ENCODE peak calls at places on chromosome 22, in six cellular contexts. C is NT2/D1, Y is GM12878, I is sigmoid colon, J is lung, R is GM23338. T is an unnamed sample.

GRCh38 chr22:44037519-44038370 is 13.6 kb downstream of the PARVB start:
- DNase-seq in C (no peak), Y (no peak), I (peak; percentile 85), J (no peak), R (no peak), T (no peak)

GRCh38 chr22:37457093-37457893 is 28.9 kb downstream of the MFNG start:
- DNase-seq in C (peak; percentile 47), Y (peak; percentile 24), I (no peak), J (peak; percentile 85), R (peak; percentile 89), T (peak; percentile 91)

GRCh38 chr22:24601217-24602104 is 1.5 kb upstream of the GGT1 start:
- DNase-seq in C (no peak), Y (no peak), I (no peak), J (peak; percentile 81), R (no peak), T (peak; percentile 23)

GRCh38 chr22:20219667-20220628 is 48.2 kb downstream of the RTN4R start:
- DNase-seq in C (no peak), Y (no peak), I (no peak), J (no peak), R (peak; percentile 38), T (no peak)

GRCh38 chr22:40345271-40345670 is 1.0 kb upstream of the ADSL start:
- DNase-seq in C (no peak), Y (no peak), I (no peak), J (no peak), R (no peak), T (no peak)

GRCh38 chr22:36423461-36424404 is 36.0 kb upstream of the MYH9 start:
- DNase-seq in C (no peak), Y (no peak), I (no peak), J (no peak), R (peak; percentile 38), T (peak; percentile 52)

GRCh38 chr22:26364066-26365015 is 64.7 kb upstream of the ASPHD2 start:
- DNase-seq in C (peak; percentile 86), Y (peak; percentile 27), I (no peak), J (peak; percentile 54), R (peak; percentile 96), T (peak; percentile 68)

GRCh38 chr22:19766506-19767426 is 6.2 kb downstream of the TBX1 start:
- DNase-seq in C (no peak), Y (no peak), I (no peak), J (no peak), R (peak; percentile 86), T (peak; percentile 85)

GRCh38 chr22:41557401-41558240 is 3.2 kb upstream of the CSDC2 start:
- DNase-seq in C (no peak), Y (no peak), I (peak; percentile 88), J (peak; percentile 81), R (peak; percentile 57), T (peak; percentile 84)

GRCh38 chr22:30636226-30637077 is 871 bp downstream of the SLC35E4 start:
- DNase-seq in C (no peak), Y (no peak), I (no peak), J (no peak), R (peak; percentile 47), T (peak; percentile 67)

GRCh38 chr22:43435851-43436535 is 24.2 kb downstream of the MPPED1 start:
- DNase-seq in C (no peak), Y (no peak), I (no peak), J (no peak), R (no peak), T (peak; percentile 60)

GRCh38 chr22:25492950-25493790 is 71.3 kb upstream of the GRK3 start:
- DNase-seq in C (no peak), Y (no peak), I (no peak), J (no peak), R (no peak), T (no peak)

GRCh38 chr22:49310354-49310753 is 517.3 kb downstream of the BRD1 start:
- DNase-seq in C (no peak), Y (no peak), I (peak; percentile 15), J (no peak), R (no peak), T (no peak)

GRCh38 chr22:30523646-30524489 is 18.4 kb upstream of the SEC14L4 start:
- DNase-seq in C (no peak), Y (no peak), I (no peak), J (no peak), R (no peak), T (no peak)

GRCh38 chr22:31447337-31447736 is 42.3 kb downstream of the EIF4ENIF1 start:
- DNase-seq in C (no peak), Y (no peak), I (no peak), J (no peak), R (no peak), T (no peak)

GRCh38 chr22:50078246-50078645 is 7.0 kb downstream of the MLC1 start:
- DNase-seq in C (no peak), Y (no peak), I (no peak), J (no peak), R (no peak), T (peak; percentile 8)

GRCh38 chr22:17675584-17675983 is 37.0 kb downstream of the BCL2L13 start:
- DNase-seq in C (no peak), Y (no peak), I (no peak), J (no peak), R (no peak), T (no peak)

GRCh38 chr22:37808294-37808657 is 542 bp downstream of the GCAT start:
- DNase-seq in C (no peak), Y (no peak), I (no peak), J (no peak), R (peak; percentile 25), T (no peak)

GRCh38 chr22:42277988-42278776 is 7.7 kb upstream of the TCF20 start:
- DNase-seq in C (no peak), Y (no peak), I (peak; percentile 60), J (no peak), R (no peak), T (peak; percentile 75)

GRCh38 chr22:43094551-43094950 is 5.4 kb upstream of the TTLL1 start:
- DNase-seq in C (no peak), Y (no peak), I (no peak), J (no peak), R (no peak), T (no peak)

GRCh38 chr22:23537421-23537820 is 42.7 kb downstream of the IGLL1 start:
- DNase-seq in C (no peak), Y (no peak), I (peak; percentile 48), J (no peak), R (no peak), T (no peak)

GRCh38 chr22:38415046-38415445 is 40.0 kb downstream of the KCNJ4 start:
- DNase-seq in C (no peak), Y (no peak), I (peak; percentile 55), J (no peak), R (no peak), T (peak; percentile 49)

GRCh38 chr22:50675553-50676199 is 3.1 kb downstream of the SHANK3 start:
- DNase-seq in C (no peak), Y (no peak), I (no peak), J (no peak), R (no peak), T (no peak)

GRCh38 chr22:48279465-48279765 is 1517.0 kb downstream of the TBC1D22A start:
- DNase-seq in C (no peak), Y (no peak), I (no peak), J (no peak), R (no peak), T (no peak)

GRCh38 chr22:19885841-19886592 is 31.3 kb upstream of the GNB1L start:
- DNase-seq in C (no peak), Y (no peak), I (peak; percentile 62), J (no peak), R (no peak), T (peak; percentile 51)

GRCh38 chr22:35995772-35996171 is 32.9 kb downstream of the RBFOX2 start:
- DNase-seq in C (no peak), Y (no peak), I (peak; percentile 95), J (peak; percentile 51), R (no peak), T (no peak)

GRCh38 chr22:23282986-23283385 is 102.7 kb downstream of the BCR start:
- DNase-seq in C (no peak), Y (no peak), I (no peak), J (no peak), R (no peak), T (no peak)

GRCh38 chr22:32723632-32724031 is 77.9 kb upstream of the TIMP3 start:
- DNase-seq in C (no peak), Y (peak; percentile 25), I (peak; percentile 85), J (peak; percentile 61), R (no peak), T (no peak)

GRCh38 chr22:41048791-41049717 is 43.3 kb upstream of the EP300 start:
- DNase-seq in C (peak; percentile 11), Y (no peak), I (peak; percentile 89), J (peak; percentile 53), R (peak; percentile 64), T (peak; percentile 78)

GRCh38 chr22:50219800-50220602 is 19.2 kb downstream of the SELENOO start:
- DNase-seq in C (no peak), Y (no peak), I (no peak), J (no peak), R (no peak), T (peak; percentile 59)

GRCh38 chr22:37647928-37648327 is 8.5 kb downstream of the SH3BP1 start:
- DNase-seq in C (no peak), Y (no peak), I (no peak), J (no peak), R (no peak), T (no peak)

GRCh38 chr22:36565686-36566085 is 36.7 kb upstream of the EIF3D start:
- DNase-seq in C (no peak), Y (no peak), I (no peak), J (no peak), R (no peak), T (no peak)

GRCh38 chr22:29351042-29351441 is 35.5 kb upstream of the RASL10A start:
- DNase-seq in C (no peak), Y (no peak), I (no peak), J (no peak), R (no peak), T (no peak)
- H3K36me3 ChIP-seq in C (peaks cover 92% of the 10 kb centered on the region), Y (peaks cover 29% of the 10 kb centered on the region), I (peaks cover 70% of the 10 kb centered on the region), J (peaks cover 79% of the 10 kb centered on the region), R (peaks cover 15% of the 10 kb centered on the region), T (peaks cover 39% of the 10 kb centered on the region)

GRCh38 chr22:28801845-28802594 is 1.7 kb upstream of the XBP1 start:
- DNase-seq in C (no peak), Y (no peak), I (no peak), J (no peak), R (peak; percentile 22), T (peak; percentile 51)
- H3K4me3 ChIP-seq in C (no peak overlapping the region), Y (peak overlapping the region; percentile 73), I (no peak overlapping the region), J (no peak overlapping the region), R (peak overlapping the region; percentile 3), T (no peak overlapping the region)

DNA sequence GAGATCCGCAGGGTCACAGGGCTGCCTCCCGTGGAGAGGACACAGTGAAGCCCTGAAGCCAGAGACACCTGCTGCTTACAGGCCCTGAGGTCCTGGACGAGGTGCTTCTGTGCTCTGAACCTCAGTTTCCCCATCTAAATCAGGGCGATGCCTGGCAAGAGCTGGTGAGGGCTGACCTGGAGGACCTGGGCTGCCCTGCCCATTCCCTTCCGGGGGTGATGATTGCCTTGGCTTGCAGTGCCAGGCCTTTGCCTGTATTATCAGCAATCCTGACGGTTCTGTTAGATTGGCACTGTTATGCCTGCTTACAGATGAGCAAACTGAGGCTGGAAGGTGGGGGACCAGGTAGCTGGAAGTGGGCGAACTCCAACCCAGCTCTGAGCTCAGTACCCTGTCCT is 7.8 kb upstream of the GTSE1 start:
- DNase-seq in C (no peak), Y (no peak), I (no peak), J (no peak), R (no peak), T (no peak)
- H3K36me3 ChIP-seq in C (peaks cover 46% of the 10 kb centered on the region), Y (peaks cover 7% of the 10 kb centered on the region), I (peaks cover 50% of the 10 kb centered on the region), J (peaks cover 55% of the 10 kb centered on the region), R (peaks cover 5% of the 10 kb centered on the region), T (peaks cover 6% of the 10 kb centered on the region)

GRCh38 chr22:33864723-33865130 is 55.5 kb downstream of the LARGE1 start:
- DNase-seq in C (no peak), Y (no peak), I (no peak), J (no peak), R (no peak), T (no peak)
- H3K4me3 ChIP-seq in C (no peak overlapping the region), Y (no peak overlapping the region), I (no peak overlapping the region), J (no peak overlapping the region), R (no peak overlapping the region), T (no peak overlapping the region)

T was measured in H7.